ENCODE peak calls at places on chromosome 10, in nine cellular contexts. H is CD4-positive, alpha-beta T cell; L is tibial artery; R is breast epithelium; J is PC-3; T is OCI-LY7; Y is tibial nerve; D is spleen; B is keratinocyte. E is an unnamed sample.

GRCh38 chr10:3172081-3172445 is 519 bp downstream of the PITRM1 start:
- DNase-seq in H (no peak), L (no peak), R (peak), J (peak), T (no peak), Y (peak), D (peak), B (no peak), E (no peak)

GRCh38 chr10:102225646-102226541 is at the start of gene ELOVL3:
- DNase-seq in H (peak), L (peak), R (peak), J (peak), T (peak), Y (peak), D (peak), B (peak), E (peak)

GRCh38 chr10:132303361-132304115 is 4.2 kb downstream of the STK32C start:
- DNase-seq in H (no peak), L (peak), R (no peak), J (no peak), T (no peak), Y (no peak), D (peak), B (no peak), E (no peak)

GRCh38 chr10:51001587-51001986 is 72.7 kb upstream of the PRKG1 start:
- DNase-seq in H (no peak), L (no peak), R (no peak), J (peak), T (peak), Y (peak), D (no peak), B (no peak), E (no peak)

GRCh38 chr10:69303632-69304035 is 25.3 kb downstream of the HK1 start:
- DNase-seq in H (no peak), L (no peak), R (no peak), J (peak), T (no peak), Y (no peak), D (no peak), B (no peak), E (peak)

GRCh38 chr10:33719005-33719703 is 384.7 kb upstream of the NRP1 start:
- DNase-seq in H (no peak), L (no peak), R (no peak), J (no peak), T (no peak), Y (no peak), D (no peak), B (no peak), E (no peak)

GRCh38 chr10:132974886-132975881 is 32.8 kb upstream of the CFAP46 start:
- DNase-seq in H (no peak), L (peak), R (no peak), J (no peak), T (no peak), Y (no peak), D (peak), B (no peak), E (no peak)

GRCh38 chr10:44394696-44395383 is 9.9 kb upstream of the CXCL12 start:
- DNase-seq in H (no peak), L (no peak), R (no peak), J (no peak), T (no peak), Y (no peak), D (peak), B (no peak), E (no peak)

GRCh38 chr10:132604686-132605085 is 67.1 kb downstream of the INPP5A start:
- DNase-seq in H (no peak), L (no peak), R (no peak), J (no peak), T (no peak), Y (no peak), D (no peak), B (no peak), E (no peak)

GRCh38 chr10:71666607-71667373 is 52.8 kb downstream of the C10orf105 start:
- DNase-seq in H (no peak), L (no peak), R (no peak), J (no peak), T (no peak), Y (no peak), D (peak), B (no peak), E (no peak)

GRCh38 chr10:43868952-43869351 is 220.3 kb upstream of the ZNF32 start:
- DNase-seq in H (no peak), L (no peak), R (no peak), J (no peak), T (no peak), Y (no peak), D (no peak), B (no peak), E (no peak)

GRCh38 chr10:44864042-44864436 is 47.1 kb upstream of the TMEM72 start:
- DNase-seq in H (no peak), L (peak), R (peak), J (peak), T (no peak), Y (no peak), D (no peak), B (no peak), E (no peak)

GRCh38 chr10:49183596-49184542 is 4.3 kb downstream of the TMEM273 start:
- DNase-seq in H (no peak), L (no peak), R (no peak), J (no peak), T (no peak), Y (no peak), D (peak), B (no peak), E (no peak)

GRCh38 chr10:125037145-125037544 is 95.2 kb downstream of the ZRANB1 start:
- DNase-seq in H (no peak), L (peak), R (peak), J (peak), T (no peak), Y (no peak), D (no peak), B (peak), E (peak)

DNA sequence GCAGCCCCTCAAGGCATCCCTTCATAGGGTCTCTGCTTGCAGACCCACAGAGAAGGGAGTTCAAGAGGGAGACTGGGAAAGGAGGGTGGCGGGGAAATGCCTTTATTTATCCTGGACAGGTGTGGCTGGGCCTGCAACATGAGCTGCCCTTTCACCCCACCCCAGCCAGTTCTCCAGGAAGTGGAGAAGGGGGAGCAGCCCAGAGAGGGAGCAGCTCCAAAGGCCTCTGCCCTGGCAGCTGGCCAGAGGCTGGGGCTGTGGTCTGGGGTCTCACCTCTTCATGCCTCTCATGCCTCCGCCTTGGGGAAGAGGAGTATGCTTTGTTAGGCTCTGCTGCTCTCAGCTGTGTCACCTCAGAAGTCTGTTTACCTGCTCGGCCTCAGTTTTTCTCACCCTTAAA is 3.1 kb downstream of the LDB3 start:
- DNase-seq in H (no peak), L (no peak), R (no peak), J (peak), T (no peak), Y (no peak), D (no peak), B (no peak), E (no peak)
- H3K27ac ChIP-seq in H (no peak), L (peak), R (no peak), J (no peak), T (no peak), Y (no peak), D (no peak), B (no peak), E (no peak)

GRCh38 chr10:60044221-60044620 is 137.9 kb upstream of the CCDC6 start:
- DNase-seq in H (no peak), L (no peak), R (no peak), J (peak), T (no peak), Y (no peak), D (no peak), B (no peak), E (no peak)
- H3K27ac ChIP-seq in H (no peak), L (peak), R (no peak), J (no peak), T (no peak), Y (no peak), D (no peak), B (no peak), E (no peak)

GRCh38 chr10:128606041-128606440 is 479.8 kb upstream of the MKI67 start:
- DNase-seq in H (no peak), L (no peak), R (no peak), J (no peak), T (no peak), Y (no peak), D (no peak), B (no peak), E (no peak)

GRCh38 chr10:128609460-128609859 is 483.2 kb upstream of the MKI67 start:
- DNase-seq in H (no peak), L (no peak), R (no peak), J (no peak), T (no peak), Y (no peak), D (no peak), B (no peak), E (no peak)

GRCh38 chr10:128605180-128605579 is 479.0 kb upstream of the MKI67 start:
- DNase-seq in H (no peak), L (no peak), R (no peak), J (no peak), T (no peak), Y (no peak), D (no peak), B (no peak), E (no peak)

GRCh38 chr10:128610113-128610512 is 483.9 kb upstream of the MKI67 start:
- DNase-seq in H (no peak), L (no peak), R (no peak), J (no peak), T (no peak), Y (no peak), D (no peak), B (no peak), E (no peak)

GRCh38 chr10:128608791-128609190 is 482.6 kb upstream of the MKI67 start:
- DNase-seq in H (no peak), L (no peak), R (no peak), J (no peak), T (no peak), Y (no peak), D (no peak), B (no peak), E (no peak)
- H3K27ac ChIP-seq in H (no peak), L (no peak), R (no peak), J (no peak), T (no peak), Y (no peak), D (no peak), B (no peak), E (no peak)

GRCh38 chr10:36033808-36034207 is 391.7 kb upstream of the FZD8 start:
- DNase-seq in H (no peak), L (no peak), R (no peak), J (no peak), T (no peak), Y (no peak), D (no peak), B (no peak), E (no peak)
- H3K27ac ChIP-seq in H (no peak), L (no peak), R (no peak), J (no peak), T (no peak), Y (no peak), D (no peak), B (no peak), E (no peak)

GRCh38 chr10:63437334-63437949 is 28.3 kb downstream of the JMJD1C start:
- DNase-seq in H (no peak), L (no peak), R (no peak), J (no peak), T (no peak), Y (no peak), D (no peak), B (no peak), E (no peak)
- H3K27ac ChIP-seq in H (no peak), L (no peak), R (no peak), J (no peak), T (no peak), Y (no peak), D (no peak), B (peak), E (peak)

GRCh38 chr10:34811968-34812514 is 3.1 kb downstream of the PARD3 start:
- DNase-seq in H (no peak), L (no peak), R (no peak), J (no peak), T (no peak), Y (no peak), D (no peak), B (no peak), E (no peak)

GRCh38 chr10:34808789-34809745 is 6.0 kb downstream of the PARD3 start:
- DNase-seq in H (no peak), L (no peak), R (no peak), J (no peak), T (no peak), Y (peak), D (peak), B (no peak), E (no peak)

GRCh38 chr10:34809796-34810195 is 5.3 kb downstream of the PARD3 start:
- DNase-seq in H (no peak), L (no peak), R (no peak), J (no peak), T (no peak), Y (no peak), D (no peak), B (no peak), E (no peak)

GRCh38 chr10:34812771-34813170 is 2.3 kb downstream of the PARD3 start:
- DNase-seq in H (no peak), L (no peak), R (no peak), J (no peak), T (no peak), Y (no peak), D (peak), B (no peak), E (no peak)

DNA sequence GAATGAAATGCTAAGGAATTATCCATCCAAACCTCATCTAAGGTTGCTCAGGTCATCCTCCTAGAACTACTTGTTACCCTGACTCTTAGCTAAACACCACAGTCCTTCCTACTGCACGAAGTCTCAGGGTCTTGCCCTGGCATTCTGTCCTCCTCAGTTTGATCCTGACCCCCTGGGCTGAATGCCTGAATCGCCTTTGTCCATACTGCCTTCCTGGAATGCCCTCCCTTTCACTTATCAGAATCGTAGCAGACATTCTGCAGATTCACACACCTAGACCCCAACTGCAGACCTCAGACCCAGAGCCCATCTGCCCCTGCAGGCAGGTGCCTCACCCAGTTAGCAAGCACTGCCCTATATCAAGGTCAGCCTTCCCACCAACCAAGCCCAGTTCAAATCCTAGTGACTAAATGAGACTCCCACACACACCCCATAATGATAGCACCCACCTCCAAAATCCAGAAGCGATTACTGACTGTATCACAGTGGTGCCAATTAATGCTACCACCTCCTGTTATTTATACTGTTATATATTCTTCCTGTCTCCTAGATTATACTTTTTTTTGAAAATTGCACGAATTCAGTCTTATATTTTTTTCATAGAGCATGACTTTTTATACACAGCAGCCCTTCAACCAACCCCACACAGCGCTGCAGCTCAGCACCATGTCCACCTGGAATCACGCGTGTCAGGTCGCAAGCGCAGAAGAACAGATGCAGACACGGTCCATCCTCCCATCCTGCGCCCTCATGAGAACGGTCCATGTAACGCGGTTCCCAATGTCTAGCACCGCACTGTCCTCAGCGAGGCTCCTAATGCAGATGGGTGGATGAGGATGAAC is 3.7 kb downstream of the PARD3 start:
- DNase-seq in H (no peak), L (no peak), R (no peak), J (no peak), T (no peak), Y (no peak), D (peak), B (no peak), E (no peak)
- H3K27ac ChIP-seq in H (no peak), L (no peak), R (no peak), J (no peak), T (no peak), Y (no peak), D (no peak), B (no peak), E (no peak)